ENCODE peak calls at places on chromosome 2, in eight cellular contexts. J is breast epithelium; M is stimulated activated CD8-positive, alpha-beta memory T cell treated with anti-CD3 and anti-CD28 coated beads, Interleukin-4, amount 100 ng/mL, for 24 hours; P is NCI-H1694; X is effector memory CD4-positive, alpha-beta T cell; A is astrocyte of the spinal cord; Y is activated T-cell treated with anti-CD3 and anti-CD28 coated beads for 48 hours; N is Right ventricle myocardium superior. Z is an unnamed sample.

GRCh38 chr2:119255760-119256573 is 32.3 kb downstream of the STEAP3 start:
- DNase-seq in J (no peak), M (no peak), P (no peak), X (no peak), A (peak; percentile 97), Y (no peak), N (no peak), Z (peak; percentile 97)

GRCh38 chr2:43223412-43224040 is 2.9 kb downstream of the ZFP36L2 start:
- DNase-seq in J (no peak), M (no peak), P (no peak), X (no peak), A (peak; percentile 55), Y (no peak), N (no peak), Z (no peak)

GRCh38 chr2:40087927-40088326 is 308.9 kb upstream of the THUMPD2 start:
- DNase-seq in J (no peak), M (no peak), P (no peak), X (no peak), A (no peak), Y (no peak), N (no peak), Z (no peak)

GRCh38 chr2:48548871-48549270 is 18.9 kb downstream of the STON1 start:
- DNase-seq in J (no peak), M (no peak), P (no peak), X (no peak), A (peak; percentile 90), Y (no peak), N (no peak), Z (no peak)

GRCh38 chr2:241417626-241418025 is 61.5 kb downstream of the FARP2 start:
- DNase-seq in J (no peak), M (no peak), P (peak; percentile 22), X (no peak), A (no peak), Y (no peak), N (no peak), Z (no peak)

GRCh38 chr2:42916394-42916793 is 124.0 kb upstream of the HAAO start:
- DNase-seq in J (no peak), M (no peak), P (no peak), X (no peak), A (no peak), Y (no peak), N (no peak), Z (no peak)

GRCh38 chr2:145984541-145984940 is 1464.6 kb upstream of the ZEB2 start:
- DNase-seq in J (no peak), M (no peak), P (no peak), X (no peak), A (peak; percentile 53), Y (no peak), N (no peak), Z (peak; percentile 74)

GRCh38 chr2:235727186-235727585 is 233.3 kb downstream of the AGAP1 start:
- DNase-seq in J (no peak), M (no peak), P (no peak), X (no peak), A (no peak), Y (no peak), N (no peak), Z (no peak)

GRCh38 chr2:10375570-10376266 is 72.4 kb downstream of the ODC1 start:
- DNase-seq in J (no peak), M (no peak), P (no peak), X (no peak), A (no peak), Y (no peak), N (no peak), Z (no peak)

GRCh38 chr2:3625186-3625585 is 30.3 kb downstream of the COLEC11 start:
- DNase-seq in J (no peak), M (no peak), P (no peak), X (no peak), A (no peak), Y (no peak), N (no peak), Z (no peak)

Z was measured in HT1080.